ENCODE peak calls at places on chromosomes 1 and 21, in nine cellular contexts. One of them, this sample, is unnamed. For H3K4me1, the result is how much of the 10 kb centered on the place peaks cover.

GRCh38 chr1:239739919-239740318 is 351.8 kb upstream of the FMN2 start:
- DNase-seq in cardiac muscle cell: no peak
- DNase-seq in aorta: no peak
- DNase-seq in CD8-positive, alpha-beta memory T cell: no peak
- DNase-seq in fibroblast of lung: no peak
- DNase-seq in GM23338: no peak
- DNase-seq in H1: no peak
- DNase-seq in breast epithelium: no peak
- DNase-seq in stomach: no peak
- DNase-seq in this sample: no peak

GRCh38 chr1:154856049-154856448 is 14.0 kb downstream of the KCNN3 start:
- DNase-seq in fibroblast of lung: no peak
- DNase-seq in H1: no peak
- DNase-seq in GM23338: peak
- DNase-seq in CD8-positive, alpha-beta memory T cell: no peak
- DNase-seq in aorta: no peak
- DNase-seq in breast epithelium: no peak
- DNase-seq in stomach: no peak
- DNase-seq in cardiac muscle cell: no peak
- DNase-seq in this sample: no peak

GRCh38 chr21:25518491-25518911 is 88.8 kb downstream of the MRPL39 start:
- DNase-seq in fibroblast of lung: no peak
- DNase-seq in stomach: no peak
- DNase-seq in breast epithelium: no peak
- DNase-seq in GM23338: peak
- DNase-seq in cardiac muscle cell: peak
- DNase-seq in aorta: no peak
- DNase-seq in H1: peak
- DNase-seq in CD8-positive, alpha-beta memory T cell: no peak
- DNase-seq in this sample: no peak

GRCh38 chr21:28253378-28253777 is 739.3 kb downstream of the LTN1 start:
- DNase-seq in breast epithelium: no peak
- DNase-seq in H1: no peak
- DNase-seq in cardiac muscle cell: peak
- DNase-seq in aorta: no peak
- DNase-seq in fibroblast of lung: peak
- DNase-seq in stomach: no peak
- DNase-seq in CD8-positive, alpha-beta memory T cell: no peak
- DNase-seq in GM23338: no peak
- DNase-seq in this sample: no peak

GRCh38 chr1:17675681-17676243 is 79.4 kb upstream of the ACTL8 start:
- DNase-seq in GM23338: no peak
- DNase-seq in H1: no peak
- DNase-seq in breast epithelium: no peak
- DNase-seq in stomach: no peak
- DNase-seq in cardiac muscle cell: peak
- DNase-seq in CD8-positive, alpha-beta memory T cell: no peak
- DNase-seq in aorta: no peak
- DNase-seq in fibroblast of lung: no peak
- DNase-seq in this sample: no peak

GRCh38 chr1:216045400-216045799 is 377.8 kb downstream of the USH2A start:
- DNase-seq in breast epithelium: no peak
- DNase-seq in stomach: no peak
- DNase-seq in cardiac muscle cell: peak
- DNase-seq in aorta: no peak
- DNase-seq in fibroblast of lung: peak
- DNase-seq in H1: no peak
- DNase-seq in GM23338: no peak
- DNase-seq in CD8-positive, alpha-beta memory T cell: no peak
- DNase-seq in this sample: no peak

GRCh38 chr1:54979327-54979891 is 1.0 kb upstream of the TMEM61 start:
- DNase-seq in stomach: no peak
- DNase-seq in H1: no peak
- DNase-seq in aorta: no peak
- DNase-seq in fibroblast of lung: no peak
- DNase-seq in CD8-positive, alpha-beta memory T cell: no peak
- DNase-seq in breast epithelium: no peak
- DNase-seq in GM23338: no peak
- DNase-seq in cardiac muscle cell: no peak
- DNase-seq in this sample: no peak

GRCh38 chr1:4851666-4852065 is 197.3 kb downstream of the AJAP1 start:
- DNase-seq in GM23338: no peak
- DNase-seq in cardiac muscle cell: no peak
- DNase-seq in CD8-positive, alpha-beta memory T cell: no peak
- DNase-seq in H1: no peak
- DNase-seq in aorta: no peak
- DNase-seq in breast epithelium: no peak
- DNase-seq in fibroblast of lung: no peak
- DNase-seq in stomach: no peak
- DNase-seq in this sample: no peak

GRCh38 chr1:89847191-89847729 is 26.4 kb downstream of the LRRC8D start:
- DNase-seq in GM23338: no peak
- DNase-seq in CD8-positive, alpha-beta memory T cell: no peak
- DNase-seq in breast epithelium: no peak
- DNase-seq in stomach: no peak
- DNase-seq in H1: no peak
- DNase-seq in aorta: no peak
- DNase-seq in cardiac muscle cell: no peak
- DNase-seq in fibroblast of lung: no peak
- DNase-seq in this sample: no peak

GRCh38 chr1:200346744-200347143 is 63.1 kb downstream of the ZNF281 start:
- DNase-seq in stomach: no peak
- DNase-seq in GM23338: no peak
- DNase-seq in fibroblast of lung: peak
- DNase-seq in CD8-positive, alpha-beta memory T cell: no peak
- DNase-seq in aorta: no peak
- DNase-seq in H1: no peak
- DNase-seq in breast epithelium: no peak
- DNase-seq in cardiac muscle cell: no peak
- DNase-seq in this sample: no peak

GRCh38 chr1:46019348-46019747 is 113.1 kb downstream of the PIK3R3 start:
- DNase-seq in aorta: no peak
- DNase-seq in stomach: no peak
- DNase-seq in fibroblast of lung: no peak
- DNase-seq in H1: no peak
- DNase-seq in CD8-positive, alpha-beta memory T cell: no peak
- DNase-seq in breast epithelium: no peak
- DNase-seq in cardiac muscle cell: no peak
- DNase-seq in GM23338: no peak
- DNase-seq in this sample: no peak

GRCh38 chr1:161307230-161307768 is 2.5 kb downstream of the MPZ start:
- DNase-seq in cardiac muscle cell: peak
- DNase-seq in breast epithelium: no peak
- DNase-seq in aorta: peak
- DNase-seq in fibroblast of lung: peak
- DNase-seq in GM23338: no peak
- DNase-seq in stomach: no peak
- DNase-seq in CD8-positive, alpha-beta memory T cell: no peak
- DNase-seq in H1: no peak
- DNase-seq in this sample: no peak

GRCh38 chr21:43900078-43900385 is 35.0 kb downstream of the AGPAT3 start:
- DNase-seq in stomach: no peak
- DNase-seq in H1: no peak
- DNase-seq in GM23338: no peak
- DNase-seq in breast epithelium: no peak
- DNase-seq in aorta: no peak
- DNase-seq in CD8-positive, alpha-beta memory T cell: no peak
- DNase-seq in fibroblast of lung: no peak
- DNase-seq in cardiac muscle cell: no peak
- DNase-seq in this sample: no peak

GRCh38 chr1:8203056-8203455 is 114.9 kb upstream of the SLC45A1 start:
- DNase-seq in breast epithelium: no peak
- DNase-seq in H1: no peak
- DNase-seq in stomach: no peak
- DNase-seq in CD8-positive, alpha-beta memory T cell: no peak
- DNase-seq in fibroblast of lung: peak
- DNase-seq in aorta: peak
- DNase-seq in GM23338: no peak
- DNase-seq in cardiac muscle cell: no peak
- DNase-seq in this sample: no peak

GRCh38 chr1:8203551-8203950 is 114.4 kb upstream of the SLC45A1 start:
- DNase-seq in H1: no peak
- DNase-seq in breast epithelium: no peak
- DNase-seq in cardiac muscle cell: no peak
- DNase-seq in aorta: no peak
- DNase-seq in CD8-positive, alpha-beta memory T cell: no peak
- DNase-seq in GM23338: no peak
- DNase-seq in fibroblast of lung: no peak
- DNase-seq in stomach: no peak
- DNase-seq in this sample: no peak

GRCh38 chr1:8201331-8201861 is 116.5 kb upstream of the SLC45A1 start:
- DNase-seq in cardiac muscle cell: no peak
- DNase-seq in aorta: peak
- DNase-seq in fibroblast of lung: no peak
- DNase-seq in GM23338: no peak
- DNase-seq in H1: no peak
- DNase-seq in breast epithelium: no peak
- DNase-seq in stomach: no peak
- DNase-seq in CD8-positive, alpha-beta memory T cell: no peak
- DNase-seq in this sample: no peak

GRCh38 chr1:8200317-8201115 is 117.4 kb upstream of the SLC45A1 start:
- DNase-seq in aorta: peak
- DNase-seq in GM23338: no peak
- DNase-seq in H1: no peak
- DNase-seq in breast epithelium: no peak
- DNase-seq in CD8-positive, alpha-beta memory T cell: no peak
- DNase-seq in stomach: no peak
- DNase-seq in fibroblast of lung: no peak
- DNase-seq in cardiac muscle cell: no peak
- DNase-seq in this sample: no peak

GRCh38 chr1:8202182-8202905 is 115.6 kb upstream of the SLC45A1 start:
- DNase-seq in breast epithelium: peak
- DNase-seq in aorta: peak
- DNase-seq in H1: no peak
- DNase-seq in GM23338: peak
- DNase-seq in fibroblast of lung: peak
- DNase-seq in CD8-positive, alpha-beta memory T cell: no peak
- DNase-seq in stomach: peak
- DNase-seq in cardiac muscle cell: peak
- DNase-seq in this sample: no peak
- H3K4me3 ChIP-seq in breast epithelium: peak
- H3K4me3 ChIP-seq in aorta: no peak
- H3K4me3 ChIP-seq in H1: no peak
- H3K4me3 ChIP-seq in GM23338: no peak
- H3K4me3 ChIP-seq in fibroblast of lung: peak
- H3K4me3 ChIP-seq in CD8-positive, alpha-beta memory T cell: no peak
- H3K4me3 ChIP-seq in stomach: no peak
- H3K4me3 ChIP-seq in cardiac muscle cell: no peak
- H3K4me3 ChIP-seq in this sample: no peak

GRCh38 chr1:2209400-2210083 is 15.0 kb upstream of the FAAP20 start:
- DNase-seq in CD8-positive, alpha-beta memory T cell: no peak
- DNase-seq in H1: no peak
- DNase-seq in breast epithelium: no peak
- DNase-seq in cardiac muscle cell: no peak
- DNase-seq in fibroblast of lung: peak
- DNase-seq in aorta: no peak
- DNase-seq in stomach: no peak
- DNase-seq in GM23338: no peak
- DNase-seq in this sample: no peak

GRCh38 chr1:2208309-2209239 is 14.0 kb upstream of the FAAP20 start:
- DNase-seq in stomach: peak
- DNase-seq in H1: no peak
- DNase-seq in breast epithelium: no peak
- DNase-seq in CD8-positive, alpha-beta memory T cell: no peak
- DNase-seq in fibroblast of lung: peak
- DNase-seq in aorta: peak
- DNase-seq in GM23338: no peak
- DNase-seq in cardiac muscle cell: peak
- DNase-seq in this sample: no peak

GRCh38 chr1:2210786-2211185 is 16.2 kb upstream of the FAAP20 start:
- DNase-seq in fibroblast of lung: no peak
- DNase-seq in breast epithelium: no peak
- DNase-seq in stomach: no peak
- DNase-seq in cardiac muscle cell: no peak
- DNase-seq in CD8-positive, alpha-beta memory T cell: no peak
- DNase-seq in GM23338: no peak
- DNase-seq in H1: peak
- DNase-seq in aorta: peak
- DNase-seq in this sample: no peak

GRCh38 chr1:2212167-2212541 is 16.0 kb upstream of the SKI start:
- DNase-seq in cardiac muscle cell: no peak
- DNase-seq in breast epithelium: no peak
- DNase-seq in stomach: no peak
- DNase-seq in aorta: no peak
- DNase-seq in GM23338: no peak
- DNase-seq in fibroblast of lung: no peak
- DNase-seq in CD8-positive, alpha-beta memory T cell: no peak
- DNase-seq in H1: no peak
- DNase-seq in this sample: no peak

DNA sequence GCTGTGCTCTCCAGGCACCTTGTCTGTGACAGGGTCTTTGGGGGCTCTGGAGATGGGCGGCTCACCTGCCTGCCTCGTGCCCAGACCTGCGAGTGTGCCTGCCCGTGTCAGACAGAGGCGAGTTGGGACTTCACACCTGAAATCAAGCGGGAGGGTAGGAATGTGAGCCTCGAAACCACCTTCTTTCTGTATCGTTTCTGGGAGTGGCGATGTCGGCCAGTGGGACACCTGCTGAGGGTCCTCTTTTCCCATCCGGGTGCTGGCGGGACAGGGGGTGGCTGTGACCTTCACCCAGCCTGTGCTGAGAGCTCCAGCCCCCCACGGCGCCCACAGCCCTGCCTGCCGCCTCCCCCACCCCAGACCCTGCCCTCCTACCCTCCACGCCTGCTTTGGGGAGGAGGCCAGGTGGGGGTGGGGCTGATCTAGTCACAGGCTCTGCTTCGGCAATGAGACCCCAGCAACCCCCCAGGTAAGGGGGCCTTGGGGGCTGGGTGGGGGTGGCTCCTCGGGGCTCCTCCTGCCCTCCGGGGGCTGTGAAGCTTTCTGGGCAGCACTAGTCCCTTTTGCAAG is 15.6 kb upstream of the FAAP20 start:
- DNase-seq in cardiac muscle cell: no peak
- DNase-seq in CD8-positive, alpha-beta memory T cell: no peak
- DNase-seq in breast epithelium: no peak
- DNase-seq in GM23338: no peak
- DNase-seq in stomach: no peak
- DNase-seq in H1: peak
- DNase-seq in fibroblast of lung: no peak
- DNase-seq in aorta: no peak
- DNase-seq in this sample: no peak
- H3K27ac ChIP-seq in cardiac muscle cell: peak
- H3K27ac ChIP-seq in CD8-positive, alpha-beta memory T cell: no peak
- H3K27ac ChIP-seq in breast epithelium: peak
- H3K27ac ChIP-seq in GM23338: no peak
- H3K27ac ChIP-seq in stomach: peak
- H3K27ac ChIP-seq in H1: no peak
- H3K27ac ChIP-seq in fibroblast of lung: no peak
- H3K27ac ChIP-seq in aorta: peak
- H3K27ac ChIP-seq in this sample: no peak

GRCh38 chr1:94079991-94080388 is 41.0 kb downstream of the ABCA4 start:
- DNase-seq in cardiac muscle cell: no peak
- DNase-seq in stomach: no peak
- DNase-seq in GM23338: no peak
- DNase-seq in CD8-positive, alpha-beta memory T cell: no peak
- DNase-seq in breast epithelium: no peak
- DNase-seq in fibroblast of lung: no peak
- DNase-seq in H1: no peak
- DNase-seq in aorta: no peak
- DNase-seq in this sample: no peak
- H3K4me1 ChIP-seq in cardiac muscle cell: under half
- H3K4me1 ChIP-seq in stomach: under half
- H3K4me1 ChIP-seq in GM23338: under half
- H3K4me1 ChIP-seq in CD8-positive, alpha-beta memory T cell: under half
- H3K4me1 ChIP-seq in breast epithelium: under half
- H3K4me1 ChIP-seq in fibroblast of lung: under half
- H3K4me1 ChIP-seq in H1: under half
- H3K4me1 ChIP-seq in aorta: under half
- H3K4me1 ChIP-seq in this sample: under half

GRCh38 chr1:43977376-43978263 is 1.4 kb upstream of the B4GALT2 start:
- DNase-seq in GM23338: no peak
- DNase-seq in CD8-positive, alpha-beta memory T cell: no peak
- DNase-seq in stomach: no peak
- DNase-seq in fibroblast of lung: no peak
- DNase-seq in aorta: no peak
- DNase-seq in breast epithelium: no peak
- DNase-seq in H1: no peak
- DNase-seq in cardiac muscle cell: no peak
- DNase-seq in this sample: no peak
- H3K4me3 ChIP-seq in GM23338: peak
- H3K4me3 ChIP-seq in CD8-positive, alpha-beta memory T cell: no peak
- H3K4me3 ChIP-seq in stomach: no peak
- H3K4me3 ChIP-seq in fibroblast of lung: peak
- H3K4me3 ChIP-seq in aorta: no peak
- H3K4me3 ChIP-seq in breast epithelium: no peak
- H3K4me3 ChIP-seq in H1: no peak
- H3K4me3 ChIP-seq in cardiac muscle cell: no peak
- H3K4me3 ChIP-seq in this sample: no peak

This sample was measured in CD8-positive, alpha-beta T cell.